ENCODE peak calls at places on chromosomes 6 and 20, in six cellular contexts. U is H9; F is stimulated activated CD8-positive, alpha-beta memory T cell treated with anti-CD3 and anti-CD28 coated beads, Interleukin-12 subunit alpha, Interleukin-12 subunit beta, amount 100 ng/mL, for 4 hours; D is activated T-cell treated with anti-CD3 and anti-CD28 coated beads, Interleukin-2, amount 50 U/mL, for 72 hours; W is GM23338; A is breast epithelium. Z is an unnamed sample.

GRCh38 chr6:9799582-9799981 is 615.3 kb downstream of the TFAP2A start:
- DNase-seq in U (no peak), F (no peak), D (no peak), W (no peak), A (no peak), Z (no peak)

GRCh38 chr6:35260642-35261570 is 1.4 kb downstream of the ZNF76 start:
- DNase-seq in U (no peak), F (no peak), D (no peak), W (no peak), A (no peak), Z (no peak)

GRCh38 chr6:38209291-38209865 is 389.9 kb downstream of the ZFAND3 start:
- DNase-seq in U (no peak), F (no peak), D (no peak), W (no peak), A (no peak), Z (no peak)

GRCh38 chr6:126919947-126920346 is 198.5 kb upstream of the RSPO3 start:
- DNase-seq in U (no peak), F (no peak), D (no peak), W (no peak), A (no peak), Z (no peak)

GRCh38 chr20:58340151-58340550 is 30.6 kb downstream of the RAB22A start:
- DNase-seq in U (no peak), F (no peak), D (no peak), W (no peak), A (no peak), Z (no peak)

GRCh38 chr20:9839626-9840025 is 750 bp upstream of the PAK5 start:
- DNase-seq in U (no peak), F (no peak), D (no peak), W (no peak), A (peak), Z (no peak)

GRCh38 chr6:12605888-12606345 is 110.7 kb upstream of the PHACTR1 start:
- DNase-seq in U (peak), F (no peak), D (peak), W (peak), A (peak), Z (peak)

GRCh38 chr6:41509596-41509995 is 36.6 kb upstream of the FOXP4 start:
- DNase-seq in U (no peak), F (no peak), D (no peak), W (no peak), A (no peak), Z (no peak)

GRCh38 chr6:87705070-87705691 is 3.1 kb upstream of the AKIRIN2 start:
- DNase-seq in U (no peak), F (no peak), D (peak), W (no peak), A (no peak), Z (no peak)

GRCh38 chr20:61948586-61949362 is 116.9 kb downstream of the TAF4 start:
- DNase-seq in U (no peak), F (no peak), D (no peak), W (no peak), A (no peak), Z (no peak)

GRCh38 chr6:161694995-161695394 is 421.1 kb upstream of the AGPAT4 start:
- DNase-seq in U (peak), F (no peak), D (peak), W (peak), A (no peak), Z (no peak)

GRCh38 chr6:139336488-139336887 is 38.0 kb downstream of the CITED2 start:
- DNase-seq in U (no peak), F (no peak), D (no peak), W (no peak), A (peak), Z (no peak)

GRCh38 chr6:144737998-144738397 is 452.9 kb downstream of the UTRN start:
- DNase-seq in U (no peak), F (no peak), D (no peak), W (no peak), A (no peak), Z (no peak)

GRCh38 chr6:14466278-14466677 is 348.7 kb downstream of the CD83 start:
- DNase-seq in U (no peak), F (no peak), D (no peak), W (no peak), A (no peak), Z (no peak)

GRCh38 chr20:32648761-32649615 is 24.8 kb downstream of the C20orf203 start:
- DNase-seq in U (no peak), F (no peak), D (no peak), W (no peak), A (peak), Z (no peak)

GRCh38 chr6:3267162-3267561 is 8.4 kb downstream of the PSMG4 start:
- DNase-seq in U (no peak), F (no peak), D (no peak), W (no peak), A (no peak), Z (no peak)

GRCh38 chr20:62117658-62118057 is 4.6 kb upstream of the LSM14B start:
- DNase-seq in U (no peak), F (peak), D (peak), W (no peak), A (no peak), Z (no peak)

GRCh38 chr20:56229821-56230220 is 18.7 kb upstream of the MC3R start:
- DNase-seq in U (no peak), F (no peak), D (no peak), W (no peak), A (no peak), Z (no peak)

GRCh38 chr6:56860466-56860865 is 94.4 kb upstream of the BEND6 start:
- DNase-seq in U (no peak), F (no peak), D (no peak), W (no peak), A (no peak), Z (no peak)

GRCh38 chr6:157821342-157822033 is 1.6 kb upstream of the SNX9 start:
- DNase-seq in U (no peak), F (no peak), D (no peak), W (no peak), A (no peak), Z (no peak)

GRCh38 chr6:91659881-91660280 is 1073.0 kb upstream of the MAP3K7 start:
- DNase-seq in U (no peak), F (no peak), D (no peak), W (no peak), A (no peak), Z (no peak)

GRCh38 chr6:14784596-14785360 is 461.1 kb upstream of the JARID2 start:
- DNase-seq in U (peak), F (no peak), D (peak), W (peak), A (no peak), Z (no peak)

GRCh38 chr6:130843575-130844320 is 16.5 kb downstream of the SMLR1 start:
- DNase-seq in U (no peak), F (no peak), D (peak), W (peak), A (no peak), Z (no peak)

GRCh38 chr6:56482525-56482924 is 160.2 kb downstream of the DST start:
- DNase-seq in U (no peak), F (no peak), D (no peak), W (no peak), A (no peak), Z (no peak)

GRCh38 chr20:1491891-1492642 is 847 bp upstream of the SIRPB2 start:
- DNase-seq in U (no peak), F (no peak), D (no peak), W (no peak), A (no peak), Z (no peak)

GRCh38 chr6:157789861-157790260 is 33.2 kb upstream of the SNX9 start:
- DNase-seq in U (peak), F (no peak), D (no peak), W (peak), A (no peak), Z (no peak)

GRCh38 chr6:131780600-131780999 is 27.2 kb upstream of the ENPP1 start:
- DNase-seq in U (no peak), F (no peak), D (no peak), W (peak), A (no peak), Z (no peak)

GRCh38 chr6:45845546-45845945 is 170.1 kb downstream of the CLIC5 start:
- DNase-seq in U (no peak), F (no peak), D (no peak), W (no peak), A (no peak), Z (no peak)

GRCh38 chr6:135938588-135939215 is 87.2 kb downstream of the PDE7B start:
- DNase-seq in U (no peak), F (no peak), D (no peak), W (peak), A (no peak), Z (no peak)

GRCh38 chr6:37389857-37390256 is 36.1 kb downstream of the RNF8 start:
- DNase-seq in U (no peak), F (no peak), D (no peak), W (no peak), A (no peak), Z (no peak)

GRCh38 chr20:1820137-1821074 is 74.8 kb upstream of the SIRPA start:
- DNase-seq in U (no peak), F (no peak), D (no peak), W (no peak), A (no peak), Z (no peak)

GRCh38 chr6:80211295-80211694 is 104.8 kb downstream of the BCKDHB start:
- DNase-seq in U (no peak), F (no peak), D (no peak), W (no peak), A (no peak), Z (no peak)

GRCh38 chr6:41706876-41707564 is 28.4 kb downstream of the TFEB start:
- DNase-seq in U (no peak), F (no peak), D (no peak), W (no peak), A (no peak), Z (no peak)

GRCh38 chr6:114240800-114241199 is 102.0 kb downstream of the HS3ST5 start:
- DNase-seq in U (no peak), F (no peak), D (no peak), W (no peak), A (no peak), Z (no peak)

GRCh38 chr6:162099685-162100084 is 627.9 kb downstream of the PRKN start:
- DNase-seq in U (no peak), F (no peak), D (peak), W (no peak), A (no peak), Z (no peak)

GRCh38 chr6:4281341-4282293 is 146.2 kb upstream of the ECI2 start:
- DNase-seq in U (peak), F (no peak), D (peak), W (peak), A (peak), Z (peak)